ENCODE peak calls at places on chromosomes 11 and 22, in five cellular contexts. V is K562, O is H1, N is HepG2, Y is GM12878. I is an unnamed sample.

GRCh38 chr11:94315664-94316063 is 11.3 kb downstream of the IZUMO1R start:
- DNase-seq in Y (no peak), V (no peak), N (no peak), O (no peak), I (no peak)

GRCh38 chr11:134762248-134763029 is 350.4 kb upstream of the B3GAT1 start:
- DNase-seq in Y (no peak), N (no peak), V (peak; percentile 16), O (no peak), I (no peak)

GRCh38 chr11:33248416-33248957 is 8.7 kb upstream of the HIPK3 start:
- DNase-seq in V (no peak), Y (no peak), O (no peak), N (peak; percentile 25), I (no peak)

GRCh38 chr11:27427183-27427980 is 45.2 kb downstream of the LGR4 start:
- DNase-seq in V (no peak), N (no peak), Y (no peak), O (no peak), I (no peak)

GRCh38 chr22:42613869-42614268 is 814 bp downstream of the POLDIP3 start:
- DNase-seq in Y (no peak), O (no peak), N (no peak), V (no peak), I (no peak)

GRCh38 chr11:116615211-116615865 is 157.4 kb downstream of the BUD13 start:
- DNase-seq in Y (no peak), V (no peak), N (no peak), O (no peak), I (no peak)

GRCh38 chr11:76592025-76592914 is 78.3 kb downstream of the LRRC32 start:
- DNase-seq in N (no peak), Y (no peak), O (no peak), V (peak; percentile 3), I (no peak)

GRCh38 chr11:93846411-93846810 is 4.0 kb downstream of the VSTM5 start:
- DNase-seq in O (no peak), N (no peak), Y (no peak), V (no peak), I (no peak)

GRCh38 chr11:120134931-120135228 is 3.0 kb downstream of the TRIM29 start:
- DNase-seq in V (no peak), Y (no peak), O (no peak), N (no peak), I (no peak)

GRCh38 chr22:46373166-46373565 is 37.7 kb downstream of the TRMU start:
- DNase-seq in O (no peak), Y (no peak), V (no peak), N (no peak), I (no peak)

GRCh38 chr11:33325456-33325855 is 68.3 kb downstream of the HIPK3 start:
- DNase-seq in O (no peak), V (no peak), N (no peak), Y (no peak), I (no peak)

GRCh38 chr11:19988598-19988997 is 171.7 kb downstream of the DBX1 start:
- DNase-seq in O (peak; percentile 47), V (no peak), N (no peak), Y (no peak), I (peak; percentile 40)

GRCh38 chr11:19924321-19925115 is 211.9 kb downstream of the NAV2 start:
- DNase-seq in N (no peak), Y (no peak), V (no peak), O (no peak), I (no peak)

GRCh38 chr11:114277637-114278341 is 18.4 kb upstream of the NNMT start:
- DNase-seq in O (peak; percentile 11), Y (no peak), N (no peak), V (no peak), I (no peak)

GRCh38 chr11:29310016-29310415 is 706.8 kb downstream of the KCNA4 start:
- DNase-seq in V (no peak), Y (no peak), O (no peak), N (no peak), I (no peak)

GRCh38 chr11:121733858-121734257 is 281.1 kb upstream of the SORL1-AS1 start:
- DNase-seq in O (no peak), V (no peak), N (no peak), Y (no peak), I (no peak)

GRCh38 chr11:111983187-111983986 is 41.8 kb upstream of the DLAT start:
- DNase-seq in N (peak; percentile 91), Y (no peak), V (peak; percentile 86), O (peak; percentile 62), I (peak; percentile 76)

GRCh38 chr11:30758012-30758411 is 171.9 kb upstream of the MPPED2 start:
- DNase-seq in O (no peak), N (no peak), Y (no peak), V (no peak), I (no peak)

GRCh38 chr11:113378013-113378412 is 9.6 kb upstream of the ANKK1 start:
- DNase-seq in O (no peak), V (no peak), Y (no peak), N (no peak), I (no peak)

GRCh38 chr11:120336641-120337132 is 474 bp downstream of the ARHGEF12 start:
- DNase-seq in Y (no peak), O (peak; percentile 81), N (no peak), V (peak; percentile 70), I (peak; percentile 59)

GRCh38 chr22:35690001-35690400 is 27.7 kb upstream of the APOL5 start:
- DNase-seq in Y (no peak), V (no peak), O (no peak), N (no peak), I (no peak)

GRCh38 chr11:27464155-27464759 is 8.3 kb downstream of the LGR4 start:
- DNase-seq in O (no peak), Y (no peak), N (no peak), V (no peak), I (no peak)

GRCh38 chr22:46057762-46058420 is 80.9 kb upstream of the WNT7B start:
- DNase-seq in V (no peak), N (no peak), Y (peak; percentile 56), O (no peak), I (peak; percentile 6)

GRCh38 chr22:30513462-30513861 is 8.0 kb upstream of the SEC14L4 start:
- DNase-seq in V (no peak), N (no peak), O (no peak), Y (no peak), I (no peak)

GRCh38 chr11:68766786-68767185 is 15.5 kb upstream of the TESMIN start:
- DNase-seq in V (no peak), N (no peak), Y (no peak), O (no peak), I (no peak)
- TF ChIP-seq ATF2 in V (no peak), N (no peak), Y (no peak), O (no peak), I (no peak)

GRCh38 chr11:78298216-78298860 is 109.6 kb downstream of the USP35 start:
- DNase-seq in Y (no peak), N (no peak), V (no peak), O (no peak), I (no peak)
- TF ChIP-seq ATF3 in Y (no peak), N (no peak), V (no peak), O (no peak), I (no peak)

GRCh38 chr22:38035530-38035885 is 21.7 kb upstream of the PICK1 start:
- DNase-seq in Y (no peak), V (no peak), N (no peak), O (no peak), I (no peak)
- TF ChIP-seq SP1 in Y (no peak), V (no peak), N (no peak), O (no peak), I (no peak)

DNA sequence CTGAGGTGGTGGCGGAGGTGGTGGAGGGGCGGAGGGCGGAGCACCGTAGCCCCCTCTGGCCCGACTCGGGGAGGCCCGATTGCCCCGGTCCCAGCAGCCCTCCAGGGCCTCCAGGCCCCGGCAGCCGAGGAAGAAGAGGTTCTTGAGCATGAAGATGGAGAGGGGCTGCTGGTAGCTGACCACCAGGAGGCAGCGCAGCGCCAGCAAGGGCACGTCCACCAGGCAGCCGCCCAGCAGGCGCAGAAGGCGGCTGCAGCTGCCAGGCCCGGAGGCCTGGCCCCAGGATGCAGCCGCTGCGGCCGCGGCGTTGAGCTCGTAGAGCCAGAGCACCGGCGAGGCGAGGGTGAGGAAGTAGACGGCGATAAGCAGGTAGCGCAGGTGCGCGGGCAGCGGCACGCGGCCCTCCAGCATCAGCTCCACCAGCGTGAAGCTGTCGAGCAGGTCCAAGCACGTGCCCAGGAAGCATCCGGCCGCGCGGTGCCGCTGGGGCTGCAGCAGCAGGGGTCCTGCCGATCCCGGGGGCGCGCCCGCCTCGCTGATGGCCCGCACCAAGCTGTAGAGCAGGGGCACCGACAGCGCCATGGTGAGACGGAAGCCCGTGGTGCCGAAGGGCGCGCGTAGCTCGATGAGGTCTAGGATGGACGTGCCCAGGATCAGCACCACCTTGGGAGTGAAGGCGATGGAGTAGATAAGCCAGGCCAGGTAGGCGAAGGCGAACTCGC is 1.5 kb downstream of the TMEM121B start:
- DNase-seq in V (peak; percentile 54), Y (no peak), N (no peak), O (peak; percentile 84), I (peak; percentile 83)
- TF ChIP-seq ATF2 in V (no peak), Y (no peak), N (no peak), O (no peak), I (no peak)

GRCh38 chr22:48840112-48840949 is 987.3 kb downstream of the BRD1 start:
- DNase-seq in V (no peak), O (no peak), Y (no peak), N (no peak), I (no peak)

GRCh38 chr22:48836673-48837340 is 990.9 kb downstream of the BRD1 start:
- DNase-seq in N (no peak), O (no peak), V (no peak), Y (no peak), I (no peak)

GRCh38 chr22:48838376-48838775 is 989.3 kb downstream of the BRD1 start:
- DNase-seq in N (no peak), V (no peak), O (no peak), Y (no peak), I (no peak)

GRCh38 chr22:48837341-48837935 is 990.2 kb downstream of the BRD1 start:
- DNase-seq in O (no peak), V (no peak), Y (no peak), N (no peak), I (no peak)

GRCh38 chr22:48838846-48839730 is 988.6 kb downstream of the BRD1 start:
- DNase-seq in V (no peak), N (no peak), O (no peak), Y (no peak), I (no peak)
- TF ChIP-seq ATF3 in V (no peak), N (no peak), O (no peak), Y (no peak), I (no peak)

GRCh38 chr11:17852246-17852645 is 117.7 kb downstream of the KCNC1 start:
- DNase-seq in Y (no peak), N (no peak), V (no peak), O (no peak), I (no peak)
- TF ChIP-seq SP1 in Y (no peak), N (no peak), V (no peak), O (no peak), I (no peak)

GRCh38 chr11:74937696-74938475 is 11.0 kb downstream of the XRRA1 start:
- DNase-seq in V (no peak), N (no peak), O (no peak), Y (no peak), I (no peak)
- TF ChIP-seq ATF2 in V (no peak), N (no peak), O (no peak), Y (no peak), I (no peak)